ENCODE peak calls at places on chromosomes 13 and 19, in seven cellular contexts. C is EH; G is left ventricle myocardium inferior; J is smooth muscle cell of the brain vasculature; I is NCI-H748 treated with DMSO at 0.1 percent for 48 hours; S is stimulated activated CD4-positive, alpha-beta T cell treated with anti-CD3 and anti-CD28 coated beads, TNF-alpha, amount 100 ng/mL, for 24 hours; H is glutamatergic neuron. F is an unnamed sample.

GRCh38 chr19:29568036-29568788 is 37.9 kb upstream of the POP4 start:
- DNase-seq in S (no peak), G (no peak), H (no peak), I (no peak), J (no peak), C (no peak), F (no peak)

GRCh38 chr19:43639507-43640423 is at the start of gene CADM4:
- DNase-seq in G (peak), J (no peak), S (peak), I (no peak), H (peak), C (no peak), F (peak)

GRCh38 chr19:416416-416815 is 7.5 kb upstream of the C2CD4C start:
- DNase-seq in G (peak), H (peak), S (no peak), C (no peak), J (no peak), I (no peak), F (no peak)

GRCh38 chr19:55208880-55209429 is 346 bp downstream of the PTPRH start:
- DNase-seq in I (no peak), H (no peak), S (no peak), C (no peak), J (no peak), G (no peak), F (no peak)

GRCh38 chr13:43783820-43784219 is 3.0 kb downstream of the ENOX1 start:
- DNase-seq in J (no peak), I (peak), H (no peak), G (no peak), C (peak), S (no peak), F (no peak)

GRCh38 chr19:1412995-1413889 is 5.9 kb downstream of the DAZAP1 start:
- DNase-seq in I (no peak), G (no peak), C (no peak), J (no peak), H (no peak), S (no peak), F (no peak)

GRCh38 chr19:58409010-58409790 is 751 bp downstream of the ZNF584 start:
- DNase-seq in S (no peak), I (peak), G (no peak), H (no peak), J (no peak), C (peak), F (no peak)

GRCh38 chr19:29526730-29527499 is 1.1 kb downstream of the VSTM2B start:
- DNase-seq in G (no peak), C (no peak), S (no peak), H (peak), J (no peak), I (no peak), F (peak)

GRCh38 chr13:75195479-75196111 is 286.4 kb downstream of the TBC1D4 start:
- DNase-seq in J (no peak), H (peak), G (no peak), S (no peak), I (no peak), C (no peak), F (no peak)

GRCh38 chr13:92513672-92514071 is 712.9 kb upstream of the GPC6 start:
- DNase-seq in I (no peak), S (no peak), C (no peak), G (no peak), H (no peak), J (no peak), F (no peak)

GRCh38 chr19:17490411-17490810 is 20.1 kb downstream of the SLC27A1 start:
- DNase-seq in C (no peak), S (no peak), H (no peak), J (no peak), G (no peak), I (no peak), F (no peak)

GRCh38 chr13:35865341-35866240 is 265.6 kb downstream of the DCLK1 start:
- DNase-seq in S (no peak), J (no peak), G (no peak), C (no peak), I (no peak), H (no peak), F (no peak)

GRCh38 chr13:30690282-30691188 is 44.8 kb upstream of the ALOX5AP start:
- DNase-seq in S (no peak), J (peak), G (peak), C (peak), I (peak), H (peak), F (no peak)

GRCh38 chr13:33235078-33235477 is 50.5 kb downstream of the STARD13 start:
- DNase-seq in J (no peak), S (no peak), C (peak), H (no peak), I (no peak), G (no peak), F (no peak)

GRCh38 chr13:114070098-114070799 is 62.2 kb downstream of the RASA3 start:
- DNase-seq in G (no peak), I (no peak), S (no peak), H (no peak), C (no peak), J (no peak), F (no peak)

GRCh38 chr13:58300974-58301681 is 669.6 kb downstream of the PCDH17 start:
- DNase-seq in G (no peak), I (no peak), H (no peak), C (no peak), J (no peak), S (no peak), F (no peak)

GRCh38 chr13:71874490-71874889 is 7.5 kb upstream of the DACH1 start:
- DNase-seq in I (peak), C (no peak), J (no peak), S (no peak), H (no peak), G (no peak), F (no peak)

GRCh38 chr13:29021717-29022116 is 201.6 kb downstream of the MTUS2 start:
- DNase-seq in G (no peak), S (no peak), C (no peak), I (no peak), H (no peak), J (no peak), F (no peak)

GRCh38 chr19:45283443-45284033 is 32.5 kb downstream of the MARK4 start:
- DNase-seq in S (no peak), J (no peak), C (no peak), I (no peak), G (no peak), H (no peak), F (no peak)

F was measured in GM12891.